ENCODE peak calls at places on chromosomes 13 and 19, in ten cellular contexts. H is Peyer's patch, T is body of pancreas, P is A549, N is IMR-90, K is suprapubic skin, V is ovary, J is uterus, S is sigmoid colon, Q is testis. R is an unnamed sample.

GRCh38 chr13:103883152-103883551 is 816.9 kb upstream of the SLC10A2 start:
- DNase-seq in J (peak), T (peak), Q (peak), K (peak), V (no peak), H (peak), S (peak), P (peak), N (peak), R (peak)

GRCh38 chr19:30450101-30450500 is 77.9 kb downstream of the ZNF536 start:
- DNase-seq in P (no peak), V (peak), N (no peak), Q (peak), K (no peak), H (no peak), S (peak), T (peak), J (peak), R (peak)

GRCh38 chr19:18520848-18521691 is 800 bp downstream of the ELL start:
- DNase-seq in V (peak), P (no peak), T (peak), J (peak), K (peak), N (no peak), Q (no peak), S (peak), H (peak), R (peak)

GRCh38 chr19:51071006-51071405 is 6.1 kb upstream of the KLK13 start:
- DNase-seq in H (no peak), Q (no peak), P (no peak), K (no peak), T (no peak), N (no peak), V (no peak), S (no peak), J (no peak), R (no peak)

GRCh38 chr19:16562608-16563025 is 9.6 kb downstream of the SLC35E1 start:
- DNase-seq in S (no peak), H (no peak), N (no peak), P (no peak), Q (no peak), K (no peak), T (no peak), J (no peak), V (no peak), R (no peak)

GRCh38 chr13:34162545-34162936 is 344.6 kb downstream of the RFC3 start:
- DNase-seq in P (no peak), J (no peak), K (no peak), V (no peak), T (no peak), N (peak), H (no peak), S (no peak), Q (no peak), R (no peak)

GRCh38 chr19:34228347-34228746 is 26.0 kb upstream of the GARRE1 start:
- DNase-seq in T (no peak), N (peak), H (no peak), K (no peak), S (no peak), Q (no peak), V (no peak), P (no peak), J (no peak), R (no peak)

GRCh38 chr19:42831221-42832019 is 48.1 kb downstream of the PSG1 start:
- DNase-seq in S (no peak), Q (no peak), J (no peak), H (no peak), V (no peak), K (no peak), N (no peak), P (peak), T (no peak), R (no peak)

GRCh38 chr13:41268764-41269163 is 5.4 kb upstream of the MTRF1 start:
- DNase-seq in V (no peak), T (no peak), J (no peak), Q (no peak), N (peak), S (no peak), K (no peak), H (no peak), P (peak), R (no peak)

GRCh38 chr13:41257535-41257934 is 5.8 kb downstream of the MTRF1 start:
- DNase-seq in P (no peak), H (no peak), K (no peak), S (no peak), N (no peak), Q (no peak), J (no peak), V (no peak), T (no peak), R (no peak)

GRCh38 chr13:41267106-41267505 is 3.7 kb upstream of the MTRF1 start:
- DNase-seq in K (no peak), P (no peak), N (peak), S (no peak), H (no peak), J (no peak), Q (no peak), V (no peak), T (no peak), R (no peak)

GRCh38 chr13:41259875-41260501 is 3.4 kb downstream of the MTRF1 start:
- DNase-seq in N (no peak), S (no peak), V (no peak), H (no peak), J (no peak), T (no peak), K (no peak), P (no peak), Q (no peak), R (no peak)

GRCh38 chr13:41263261-41263971 is at the start of gene MTRF1:
- DNase-seq in J (peak), Q (peak), V (peak), H (peak), P (peak), K (peak), N (peak), S (peak), T (peak), R (peak)
- TF ChIP-seq POLR2A in J (no peak), Q (no peak), V (no peak), H (peak), P (peak), K (no peak), N (no peak), S (no peak), T (peak), R (no peak)

GRCh38 chr19:47187023-47187655 is 43.9 kb downstream of the BBC3 start:
- DNase-seq in T (no peak), K (no peak), P (no peak), N (no peak), V (no peak), S (no peak), J (no peak), H (no peak), Q (no peak), R (no peak)
- TF ChIP-seq CTCF in T (no peak), K (no peak), P (no peak), N (no peak), V (no peak), S (no peak), J (no peak), H (no peak), Q (no peak), R (no peak)

DNA sequence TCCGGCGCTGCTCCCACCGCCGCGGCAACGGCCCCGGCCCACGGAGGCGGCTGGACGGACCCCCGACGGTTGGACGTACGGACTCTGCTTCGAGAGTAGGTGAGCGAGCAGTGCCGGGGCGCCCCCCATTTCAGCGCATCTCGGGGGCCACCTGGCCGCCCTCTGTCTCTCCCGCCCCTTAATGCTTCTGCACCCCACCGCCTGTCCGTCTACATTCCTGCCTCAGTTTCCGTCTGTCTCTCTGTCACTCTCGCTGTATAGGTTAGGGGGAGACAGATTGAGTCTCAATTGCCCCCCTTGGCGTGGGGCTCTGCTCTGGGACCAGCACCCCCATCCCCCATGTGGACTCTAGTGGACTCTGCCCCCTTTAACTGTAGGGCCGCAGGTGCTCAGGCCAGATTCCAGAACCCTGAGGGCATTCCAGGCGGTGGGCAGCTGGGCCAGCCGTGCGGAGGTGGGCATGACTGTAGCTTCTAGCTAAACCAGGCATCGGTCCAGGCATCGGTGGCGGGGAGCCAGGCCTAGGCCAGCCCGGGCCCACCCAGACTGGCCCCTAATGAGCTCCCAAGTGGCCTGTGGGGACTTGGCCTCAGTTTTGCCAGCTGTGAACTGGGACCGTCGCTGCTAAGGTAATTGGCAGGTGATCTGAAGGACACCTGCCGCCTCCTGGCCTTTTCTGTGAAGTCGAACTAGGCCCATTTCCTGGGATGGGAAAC is 373 bp downstream of the TNFAIP8L1 start:
- DNase-seq in K (no peak), J (peak), Q (no peak), S (peak), T (peak), P (no peak), V (peak), N (no peak), H (peak), R (peak)
- TF ChIP-seq POLR2A in K (no peak), J (peak), Q (no peak), S (no peak), T (no peak), P (peak), V (no peak), N (no peak), H (no peak), R (no peak)

GRCh38 chr19:6272411-6272791 is 7.4 kb downstream of the MLLT1 start:
- DNase-seq in H (no peak), P (no peak), V (no peak), Q (no peak), S (no peak), J (peak), T (no peak), N (no peak), K (no peak), R (no peak)

GRCh38 chr19:6271721-6272410 is 7.9 kb downstream of the MLLT1 start:
- DNase-seq in T (peak), S (peak), H (peak), J (peak), P (no peak), N (peak), V (peak), K (peak), Q (peak), R (no peak)

GRCh38 chr19:6270822-6271221 is 9.0 kb downstream of the MLLT1 start:
- DNase-seq in H (no peak), P (no peak), V (no peak), S (no peak), K (no peak), J (no peak), T (no peak), N (no peak), Q (no peak), R (no peak)

GRCh38 chr19:6270076-6270745 is 9.6 kb downstream of the MLLT1 start:
- DNase-seq in V (no peak), Q (no peak), T (no peak), P (no peak), H (no peak), K (no peak), N (no peak), S (no peak), J (peak), R (no peak)

DNA sequence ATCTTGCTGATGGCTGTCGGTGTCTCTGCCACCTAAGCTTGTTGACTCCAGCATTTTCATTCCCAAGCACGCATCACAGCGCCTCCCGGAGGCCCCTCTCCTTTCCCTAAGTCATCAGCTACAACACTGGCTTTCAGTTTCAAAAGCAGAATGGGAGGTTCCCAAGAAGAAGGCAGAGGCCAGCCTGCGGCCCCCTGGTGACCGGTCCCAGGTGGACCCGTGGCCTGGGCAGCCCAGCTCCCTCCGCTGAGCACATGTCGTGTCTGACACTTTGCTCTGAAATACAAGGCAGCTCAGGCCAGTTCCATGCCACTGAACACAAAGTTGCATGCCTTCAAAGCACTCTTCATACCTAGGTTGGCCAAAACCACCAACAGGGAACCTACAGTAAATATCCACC is 8.5 kb downstream of the MLLT1 start:
- DNase-seq in K (no peak), T (no peak), P (no peak), S (no peak), Q (no peak), H (no peak), J (peak), V (peak), N (peak), R (no peak)
- TF ChIP-seq CTCF in K (no peak), T (no peak), P (no peak), S (no peak), Q (no peak), H (no peak), J (no peak), V (peak), N (peak), R (no peak)

GRCh38 chr19:47309608-47310007 is at the start of gene C5AR1:
- DNase-seq in K (no peak), Q (peak), V (no peak), H (no peak), T (peak), P (no peak), S (peak), N (no peak), J (no peak), R (peak)
- TF ChIP-seq POLR2A in K (no peak), Q (no peak), V (no peak), H (no peak), T (peak), P (no peak), S (no peak), N (no peak), J (no peak), R (no peak)

DNA sequence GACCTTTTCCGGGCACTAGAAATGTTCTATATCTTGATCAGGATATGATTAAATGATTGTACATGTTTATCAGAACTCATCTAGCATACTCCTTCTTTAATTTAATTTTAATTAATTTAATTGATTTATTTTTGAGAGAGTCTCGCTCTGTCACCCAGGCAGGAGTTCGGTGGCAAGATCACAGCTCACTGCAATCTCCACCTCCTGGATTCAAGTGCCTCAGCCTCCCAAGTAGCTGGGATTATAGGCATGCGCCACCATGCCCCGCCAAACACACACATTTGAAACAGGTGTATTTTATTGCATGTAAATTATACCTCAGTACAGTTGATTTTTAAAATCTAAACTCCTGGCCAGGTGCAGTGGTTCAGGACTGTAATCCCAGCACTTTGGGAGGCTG is 17.4 kb upstream of the BCL3 start:
- DNase-seq in N (no peak), T (no peak), P (no peak), H (peak), V (no peak), J (no peak), K (no peak), S (no peak), Q (no peak), R (no peak)
- TF ChIP-seq CTCF in N (no peak), T (no peak), P (no peak), H (no peak), V (no peak), J (no peak), K (no peak), S (no peak), Q (no peak), R (no peak)

DNA sequence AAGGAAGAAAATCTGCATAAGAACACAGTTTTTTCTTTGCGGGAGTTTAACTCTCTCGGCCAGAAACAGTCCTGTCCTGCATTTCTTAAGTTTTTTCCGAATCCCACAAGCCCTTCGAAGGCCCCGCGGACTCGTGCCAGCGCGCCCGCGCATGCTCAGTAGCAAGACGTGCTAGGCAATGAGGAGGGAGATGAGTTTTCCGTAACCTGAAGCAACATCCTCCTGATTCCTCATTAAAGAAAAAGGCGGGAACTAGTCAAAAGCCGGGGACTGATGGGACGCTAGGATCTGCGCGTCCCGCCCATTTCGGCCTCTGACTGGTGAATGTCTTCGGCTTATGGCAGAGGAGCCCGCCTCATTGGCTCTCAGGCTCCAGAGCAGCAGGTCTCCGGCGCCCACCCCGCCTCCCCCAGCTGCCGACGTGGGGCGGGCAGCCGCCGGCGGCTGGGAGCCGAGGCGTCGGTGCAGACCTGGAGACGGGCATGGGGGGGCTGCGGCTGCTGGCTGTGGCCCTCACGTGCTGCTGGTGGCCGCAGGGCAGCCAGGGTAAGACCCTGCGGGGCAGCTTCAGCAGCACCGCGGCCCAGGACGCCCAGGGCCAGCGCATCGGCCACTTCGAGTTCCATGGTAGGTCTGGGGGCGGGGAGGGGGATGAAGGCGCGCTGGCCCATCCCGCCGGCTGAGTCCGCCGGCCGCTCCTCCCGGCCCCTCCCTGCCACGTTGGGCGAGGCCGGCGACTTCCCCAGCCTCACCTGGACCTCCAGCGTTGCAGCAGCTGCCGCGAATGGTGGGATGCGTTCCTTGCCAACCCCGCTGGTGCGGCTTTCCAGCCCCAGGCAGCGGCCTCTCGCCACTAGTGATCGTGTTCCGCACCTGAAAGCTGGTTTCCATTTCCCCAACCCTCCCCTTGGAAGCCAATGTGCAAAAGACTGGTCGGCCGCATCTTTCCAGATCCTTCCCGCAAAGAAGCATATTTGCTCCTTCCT is at the start of gene GPR180:
- DNase-seq in V (peak), J (peak), K (peak), H (peak), T (peak), P (peak), N (peak), S (peak), Q (peak), R (peak)
- TF ChIP-seq POLR2A in V (peak), J (peak), K (no peak), H (peak), T (peak), P (peak), N (peak), S (peak), Q (peak), R (no peak)

DNA sequence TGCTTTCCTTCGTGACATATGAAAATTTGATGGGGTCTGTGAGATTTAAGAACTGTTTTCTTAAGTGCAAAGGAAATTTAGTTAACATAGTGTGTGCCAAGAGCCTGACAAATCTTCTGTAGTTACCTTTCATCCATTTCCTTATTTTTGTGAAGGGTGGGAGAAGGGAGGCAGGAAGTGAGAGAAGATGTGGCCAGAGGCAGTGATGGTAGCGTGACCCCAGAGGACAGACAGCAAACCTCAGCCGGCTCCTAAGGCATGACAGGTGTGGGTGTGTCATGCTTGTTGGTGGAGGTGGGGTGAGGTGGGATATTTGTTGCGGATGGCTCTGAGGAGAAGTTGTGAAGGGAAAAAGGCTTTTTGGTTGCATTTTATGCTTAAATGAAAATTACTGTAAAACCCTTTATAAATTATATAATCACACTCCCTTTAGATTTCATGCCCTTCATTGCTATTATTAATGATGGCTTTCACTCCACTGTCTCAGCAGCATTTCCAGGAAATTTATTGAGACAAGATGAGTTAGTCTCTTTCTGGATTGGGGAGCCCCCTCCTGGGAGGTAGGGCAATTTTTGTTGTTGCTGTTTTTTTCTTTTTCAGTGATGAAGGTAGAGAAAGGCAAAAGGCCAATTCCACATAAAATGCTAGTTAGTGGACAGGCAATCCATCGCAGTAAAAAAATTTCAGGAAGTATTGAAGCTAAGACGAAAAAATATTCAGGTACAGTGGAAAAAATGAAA is 80.0 kb downstream of the TEX26 start:
- DNase-seq in N (peak), J (no peak), T (no peak), H (no peak), P (no peak), K (no peak), S (no peak), V (no peak), Q (peak), R (no peak)
- TF ChIP-seq CTCF in N (peak), J (peak), T (no peak), H (no peak), P (peak), K (no peak), S (no peak), V (peak), Q (no peak), R (no peak)

GRCh38 chr13:66301482-66301881 is 928.7 kb downstream of the PCDH9 start:
- DNase-seq in K (no peak), V (no peak), Q (no peak), H (no peak), P (no peak), N (no peak), J (no peak), T (no peak), S (no peak), R (no peak)

DNA sequence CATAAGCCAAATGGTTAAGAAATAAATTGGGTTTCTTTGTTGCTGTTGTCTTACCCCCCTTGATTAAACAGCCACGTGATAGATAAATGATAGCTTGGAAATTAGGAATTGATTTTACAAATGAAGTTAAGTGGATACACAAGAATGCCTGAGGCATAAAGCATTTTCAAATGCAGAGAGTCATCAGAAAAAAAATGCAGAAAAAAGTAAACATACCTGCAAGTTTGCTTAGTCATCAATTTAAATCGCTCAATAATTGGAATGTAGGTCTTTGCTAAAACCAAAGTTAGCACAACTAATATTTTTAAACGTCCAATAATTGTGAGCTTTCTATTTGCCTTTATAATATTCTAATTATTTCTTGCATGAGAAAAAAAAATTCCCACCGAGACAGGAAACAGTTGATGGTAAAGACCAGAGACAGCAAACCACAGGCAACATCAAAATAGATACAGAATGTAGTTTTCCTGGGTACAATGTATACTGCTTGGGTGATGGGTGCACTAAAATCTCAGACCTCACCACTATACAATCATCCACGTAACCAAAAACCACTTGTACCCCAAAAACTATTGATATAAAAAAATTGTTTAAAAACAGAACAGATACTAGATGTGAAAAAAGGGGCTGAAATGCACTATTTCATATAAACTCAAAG is 924.0 kb downstream of the PCDH9 start:
- DNase-seq in H (no peak), K (no peak), Q (no peak), V (no peak), P (no peak), S (no peak), J (no peak), N (no peak), T (no peak), R (no peak)
- TF ChIP-seq POLR2A in H (no peak), K (no peak), Q (no peak), V (no peak), P (no peak), S (no peak), J (no peak), N (no peak), T (no peak), R (no peak)